ENCODE peak calls at places on chromosomes 2 and 18, in ten cellular contexts. B, Q, I, E, T, A, J, Z, F and L are unnamed samples.

GRCh38 chr2:70043252-70043875 is 43.9 kb upstream of the PCBP1 start:
- DNase-seq in Q (no peak), I (no peak), Z (no peak), T (no peak), B (no peak), E (no peak), A (no peak), F (no peak), J (no peak), L (no peak)

GRCh38 chr2:69100220-69100723 is 87.3 kb downstream of the ANTXR1 start:
- DNase-seq in Q (no peak), E (no peak), A (no peak), J (no peak), T (no peak), F (no peak), B (no peak), Z (no peak), I (no peak), L (no peak)

GRCh38 chr18:59022167-59022945 is 117.3 kb upstream of the SEC11C start:
- DNase-seq in J (no peak), F (no peak), I (no peak), Z (no peak), T (no peak), B (no peak), Q (no peak), E (no peak), A (peak), L (peak)

GRCh38 chr18:711693-712400 is 583 bp downstream of the ENOSF1 start:
- DNase-seq in B (peak), T (peak), I (no peak), Z (peak), Q (peak), F (peak), A (no peak), E (peak), J (no peak), L (peak)

GRCh38 chr2:217086038-217086522 is 226.2 kb upstream of the TNP1 start:
- DNase-seq in I (no peak), J (no peak), T (peak), Q (no peak), Z (no peak), F (no peak), E (no peak), A (no peak), B (no peak), L (peak)

GRCh38 chr18:75198046-75198445 is 10.9 kb downstream of the PTGR3 start:
- DNase-seq in E (no peak), Z (no peak), I (no peak), Q (no peak), A (no peak), J (no peak), F (no peak), B (no peak), T (no peak), L (no peak)

GRCh38 chr18:65365245-65365955 is 385.4 kb upstream of the CDH7 start:
- DNase-seq in B (no peak), Z (no peak), E (no peak), T (no peak), J (peak), F (no peak), I (no peak), A (no peak), Q (no peak), L (no peak)

GRCh38 chr2:191245046-191245868 is at the start of gene MYO1B:
- DNase-seq in T (peak), E (peak), Z (peak), Q (peak), I (peak), B (peak), F (peak), J (peak), A (peak), L (no peak)

GRCh38 chr2:64804651-64805050 is 150.9 kb upstream of the SERTAD2 start:
- DNase-seq in A (no peak), Z (no peak), J (no peak), I (no peak), E (no peak), B (no peak), F (no peak), Q (no peak), T (no peak), L (no peak)

GRCh38 chr2:105522645-105523044 is 123.8 kb upstream of the FHL2 start:
- DNase-seq in A (no peak), T (no peak), B (no peak), F (no peak), J (no peak), Q (no peak), I (no peak), E (no peak), Z (no peak), L (no peak)

GRCh38 chr18:36593641-36594040 is 235.2 kb downstream of the TPGS2 start:
- DNase-seq in F (no peak), E (no peak), A (no peak), J (no peak), B (no peak), Z (no peak), I (no peak), Q (no peak), T (no peak), L (no peak)

GRCh38 chr2:237540823-237541222 is 25.6 kb upstream of the PRLH start:
- DNase-seq in E (no peak), Z (peak), B (peak), T (peak), F (peak), Q (peak), A (peak), J (no peak), I (no peak), L (no peak)

GRCh38 chr2:216857131-216857550 is 2.7 kb downstream of the TNP1 start:
- DNase-seq in F (no peak), I (no peak), B (peak), Z (peak), A (no peak), J (no peak), Q (no peak), T (peak), E (peak), L (no peak)

GRCh38 chr18:38369772-38370690 is 804.4 kb upstream of the CELF4 start:
- DNase-seq in T (no peak), F (no peak), J (no peak), E (no peak), Q (no peak), I (no peak), B (no peak), A (no peak), Z (no peak), L (no peak)

GRCh38 chr2:19035238-19035637 is 323.2 kb downstream of the OSR1 start:
- DNase-seq in I (no peak), B (no peak), J (no peak), Z (no peak), F (no peak), A (no peak), Q (no peak), E (no peak), T (peak), L (no peak)

GRCh38 chr2:182522930-182523541 is 96.2 kb upstream of the PDE1A start:
- DNase-seq in B (no peak), J (no peak), A (peak), Q (no peak), I (peak), Z (peak), E (no peak), T (no peak), F (no peak), L (peak)

GRCh38 chr18:8424917-8425725 is 184.1 kb upstream of the RAB12 start:
- DNase-seq in T (peak), J (no peak), E (no peak), B (peak), A (no peak), I (no peak), Q (no peak), Z (peak), F (no peak), L (peak)